ENCODE peak calls at places on chromosomes 4 and X, in nine cellular contexts. H, V, R, S, Z, B, Y, G and E are unnamed samples.

GRCh38 chr4:69875986-69876542 is 16.1 kb upstream of the SULT1E1 start:
- DNase-seq in G (no peak), Z (no peak), Y (no peak), H (no peak), R (no peak), S (no peak), B (no peak), V (no peak), E (no peak)

GRCh38 chr4:54954656-54955388 is 170.6 kb downstream of the KDR start:
- DNase-seq in H (peak; percentile 14), Z (no peak), V (peak; percentile 48), S (no peak), Y (no peak), R (no peak), G (no peak), B (no peak), E (no peak)

GRCh38 chrX:39443240-39443639 is 642.0 kb downstream of the MID1IP1 start:
- DNase-seq in G (no peak), S (no peak), H (no peak), V (no peak), Z (no peak), R (no peak), Y (no peak), B (no peak), E (no peak)

GRCh38 chr4:162157241-162157640 is 6.6 kb downstream of the FSTL5 start:
- DNase-seq in H (no peak), B (no peak), S (no peak), Z (no peak), Y (no peak), R (no peak), V (no peak), G (no peak), E (no peak)

GRCh38 chrX:96440941-96441340 is 243.7 kb upstream of the DIAPH2 start:
- DNase-seq in Y (no peak), H (no peak), B (no peak), V (no peak), S (no peak), R (no peak), Z (no peak), G (peak; percentile 21), E (peak; percentile 36)

GRCh38 chr4:135824759-135825331 is 1623.3 kb upstream of the PABPC4L start:
- DNase-seq in B (no peak), Z (no peak), G (no peak), H (no peak), S (no peak), R (no peak), V (no peak), Y (no peak), E (no peak)

GRCh38 chr4:85370400-85371032 is 104.4 kb upstream of the ARHGAP24 start:
- DNase-seq in S (no peak), V (peak; percentile 69), Y (peak; percentile 36), R (peak; percentile 69), Z (peak; percentile 19), G (peak; percentile 30), H (no peak), B (no peak), E (peak; percentile 28)

GRCh38 chr4:118287691-118288090 is 65.1 kb downstream of the PRSS12 start:
- DNase-seq in Z (no peak), V (no peak), S (no peak), B (no peak), Y (no peak), G (no peak), R (no peak), H (no peak), E (no peak)

GRCh38 chr4:25814323-25814722 is 48.5 kb downstream of the SEL1L3 start:
- DNase-seq in S (no peak), B (no peak), Y (no peak), Z (no peak), R (no peak), V (no peak), G (peak; percentile 51), H (peak; percentile 23), E (no peak)

GRCh38 chr4:112145820-112146813 is 863 bp downstream of the FAM241A start:
- DNase-seq in B (no peak), Y (peak; percentile 36), V (peak; percentile 17), G (peak; percentile 18), S (no peak), Z (peak; percentile 28), H (peak; percentile 45), R (peak; percentile 65), E (peak; percentile 67)

GRCh38 chrX:15946783-15947550 is 92.4 kb upstream of the AP1S2 start:
- DNase-seq in S (peak; percentile 44), H (no peak), G (no peak), R (no peak), B (peak; percentile 37), Z (peak; percentile 63), V (no peak), Y (peak; percentile 87), E (peak; percentile 86)

GRCh38 chr4:130849985-130850632 is 1754.2 kb downstream of the C4orf33 start:
- DNase-seq in H (no peak), Y (no peak), B (no peak), G (no peak), V (peak; percentile 11), R (no peak), Z (no peak), S (no peak), E (no peak)

GRCh38 chr4:127503111-127503510 is 129.6 kb upstream of the INTU start:
- DNase-seq in V (no peak), B (no peak), Z (no peak), Y (peak; percentile 10), R (peak; percentile 63), H (no peak), S (no peak), G (no peak), E (peak; percentile 70)

GRCh38 chr4:85928775-85929585 is 430.9 kb downstream of the MAPK10 start:
- DNase-seq in G (no peak), S (no peak), H (no peak), R (no peak), Z (no peak), Y (peak; percentile 60), V (no peak), B (no peak), E (no peak)

GRCh38 chr4:187176261-187176910 is 452.7 kb upstream of the FAT1 start:
- DNase-seq in Y (no peak), B (no peak), H (no peak), V (peak; percentile 14), R (no peak), S (peak; percentile 7), Z (no peak), G (no peak), E (peak; percentile 6)
- H3K4me3 ChIP-seq in Y (no peak overlapping the region), B (no peak overlapping the region), H (no peak overlapping the region), V (peak overlapping the region; percentile 64), R (no peak overlapping the region), S (peak overlapping the region; percentile 39), Z (no peak overlapping the region), G (no peak overlapping the region), E (no peak overlapping the region)

GRCh38 chr4:44660396-44660795 is 9.0 kb upstream of the YIPF7 start:
- DNase-seq in R (no peak), V (no peak), Y (no peak), S (no peak), Z (no peak), B (no peak), G (no peak), H (no peak), E (no peak)
- TF ChIP-seq CTCF in R (no peak), V (no peak), Y (no peak), S (no peak), Z (no peak), B (no peak), G (no peak), H (no peak), E (no peak)

DNA sequence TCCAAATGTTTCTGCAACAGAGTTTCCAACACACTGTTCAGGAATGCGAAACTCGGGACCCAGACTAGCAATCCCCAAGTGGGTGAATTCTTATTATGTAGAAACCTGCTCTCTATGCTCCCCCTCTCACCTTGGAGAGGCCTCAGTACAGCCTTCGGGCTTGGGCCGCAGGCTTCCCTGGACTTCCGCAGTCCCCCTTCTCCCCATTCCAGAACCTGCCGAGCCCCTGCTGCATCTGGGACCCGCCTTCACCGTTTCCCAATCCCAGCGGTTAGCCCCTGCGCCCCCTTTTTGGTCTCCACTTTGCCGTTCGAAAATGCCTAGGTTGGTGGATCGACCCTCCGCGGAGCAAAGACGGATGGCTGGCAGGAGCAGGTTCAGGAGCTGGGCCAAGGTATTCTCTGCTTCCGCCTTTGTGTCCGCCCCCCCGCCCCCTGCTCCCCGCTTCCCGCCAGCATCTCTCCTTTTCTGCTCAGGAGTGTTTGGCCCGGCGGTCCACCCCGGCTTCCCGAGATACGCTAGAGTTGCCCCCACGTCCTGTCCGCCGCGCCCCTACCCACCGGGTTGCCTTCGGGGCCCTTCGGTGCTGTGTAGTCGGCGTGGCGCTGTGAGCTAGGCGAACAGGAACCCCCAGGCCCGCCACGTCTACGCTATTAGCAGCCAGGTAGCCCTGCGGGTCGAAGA is 11.5 kb downstream of the HAND2 start:
- DNase-seq in G (no peak), Y (peak; percentile 24), B (no peak), R (peak; percentile 61), S (no peak), V (peak; percentile 71), H (no peak), Z (no peak), E (no peak)
- H3K4me3 ChIP-seq in G (no peak overlapping the region), Y (no peak overlapping the region), B (no peak overlapping the region), R (peak overlapping the region; percentile 53), S (no peak overlapping the region), V (peak overlapping the region; percentile 99), H (peak overlapping the region; percentile 63), Z (no peak overlapping the region), E (no peak overlapping the region)

GRCh38 chr4:47703008-47703407 is 134.9 kb downstream of the CORIN start:
- DNase-seq in Y (no peak), R (peak; percentile 42), S (no peak), V (no peak), B (no peak), G (no peak), Z (no peak), H (no peak), E (no peak)

GRCh38 chr4:47704693-47705325 is 133.1 kb downstream of the CORIN start:
- DNase-seq in Y (peak; percentile 30), G (no peak), B (no peak), S (peak; percentile 7), Z (peak; percentile 16), R (peak; percentile 79), V (peak; percentile 77), H (peak; percentile 37), E (peak; percentile 81)

GRCh38 chr4:47703964-47704363 is 133.9 kb downstream of the CORIN start:
- DNase-seq in Y (peak; percentile 11), B (peak; percentile 5), R (no peak), H (no peak), G (no peak), S (no peak), V (no peak), Z (no peak), E (no peak)

GRCh38 chr4:47701286-47701685 is 136.6 kb downstream of the CORIN start:
- DNase-seq in S (no peak), V (no peak), R (no peak), H (no peak), G (no peak), Z (no peak), Y (no peak), B (no peak), E (no peak)

DNA sequence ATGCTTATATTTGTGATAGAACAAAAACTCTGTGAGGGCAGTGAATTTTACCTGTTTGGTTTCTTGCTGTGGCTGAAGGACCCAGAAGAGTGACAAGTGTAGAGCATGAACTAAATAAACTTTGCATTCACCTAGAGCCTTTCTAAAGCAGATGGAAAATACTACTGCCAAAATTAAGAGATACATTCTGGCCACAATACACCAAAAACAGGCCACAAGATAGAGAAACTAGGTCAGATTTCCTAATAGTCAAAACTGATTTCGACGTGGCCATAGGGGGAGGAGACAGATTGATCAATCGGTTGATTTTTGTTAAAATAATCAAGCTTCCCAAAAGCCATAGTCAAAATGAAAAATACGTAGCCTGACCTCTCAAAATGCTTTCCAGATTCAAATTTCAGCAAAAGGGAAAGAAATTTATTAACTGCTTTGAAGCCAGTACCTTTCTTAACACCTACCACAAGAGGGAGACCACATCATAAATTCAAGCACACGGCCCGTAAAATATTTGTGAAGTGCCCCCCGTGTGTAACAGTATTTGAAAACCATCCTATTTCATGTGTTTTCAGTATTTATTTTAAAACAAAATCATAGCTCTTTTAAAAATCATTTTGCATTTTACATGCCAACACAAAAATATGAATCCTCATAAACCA is 132.4 kb downstream of the CORIN start:
- DNase-seq in Y (peak; percentile 9), H (no peak), B (no peak), Z (no peak), V (no peak), G (no peak), R (peak; percentile 53), S (no peak), E (peak; percentile 66)
- TF ChIP-seq CTCF in Y (peak; percentile 42), H (peak; percentile 64), B (peak; percentile 31), Z (peak; percentile 56), V (peak; percentile 70), G (no peak), R (peak; percentile 56), S (peak; percentile 51), E (peak; percentile 30)